ENCODE peak calls at places on chromosomes 6 and 20, in eight cellular contexts. J, F, T, L, V, Q, C and H are unnamed samples.

GRCh38 chr6:160013987-160014868 is 45.3 kb downstream of the IGF2R start:
- DNase-seq in C (no peak), J (no peak), T (no peak), V (no peak), F (no peak), Q (peak), L (no peak), H (no peak)

GRCh38 chr6:150142657-150143501 is at the start of gene PPP1R14C:
- DNase-seq in Q (peak), F (no peak), C (peak), V (no peak), T (no peak), J (no peak), L (peak), H (peak)

GRCh38 chr6:113464536-113464935 is 392.6 kb upstream of the MARCKS start:
- DNase-seq in V (no peak), Q (no peak), J (no peak), L (no peak), T (no peak), C (no peak), F (no peak), H (no peak)

GRCh38 chr20:6700563-6701328 is 66.7 kb upstream of the BMP2 start:
- DNase-seq in L (no peak), Q (no peak), J (no peak), V (peak), F (no peak), C (peak), T (no peak), H (peak)

GRCh38 chr20:32522775-32523612 is 62.1 kb downstream of the NOL4L start:
- DNase-seq in F (no peak), T (no peak), L (peak), V (no peak), J (peak), C (no peak), Q (peak), H (peak)

GRCh38 chr6:114446342-114446741 is 103.5 kb upstream of the HS3ST5 start:
- DNase-seq in Q (no peak), L (no peak), C (no peak), J (no peak), V (no peak), T (no peak), F (no peak), H (no peak)

GRCh38 chr6:111096246-111096645 is 8.9 kb downstream of the SLC16A10 start:
- DNase-seq in T (peak), L (peak), V (no peak), C (no peak), J (peak), Q (peak), F (no peak), H (no peak)

GRCh38 chr6:125808060-125808459 is 17.3 kb downstream of the NCOA7 start:
- DNase-seq in V (no peak), L (no peak), T (no peak), Q (no peak), F (no peak), J (no peak), C (no peak), H (no peak)

GRCh38 chr6:167247814-167248595 is 43.1 kb upstream of the UNC93A start:
- DNase-seq in Q (no peak), T (no peak), F (no peak), L (no peak), J (no peak), C (no peak), V (no peak), H (no peak)

GRCh38 chr6:117547688-117548621 is 54.4 kb downstream of the GOPC start:
- DNase-seq in Q (peak), F (no peak), J (no peak), C (peak), L (peak), T (peak), V (peak), H (peak)

GRCh38 chr6:151209071-151209831 is 30.5 kb upstream of the AKAP12 start:
- DNase-seq in L (peak), T (no peak), C (no peak), V (no peak), Q (no peak), F (no peak), J (peak), H (no peak)

GRCh38 chr6:1077822-1078221 is 234.1 kb upstream of the FOXQ1 start:
- DNase-seq in L (no peak), F (no peak), J (no peak), C (no peak), T (no peak), V (no peak), Q (no peak), H (no peak)

GRCh38 chr6:99344289-99344688 is 5.2 kb downstream of the FAXC start:
- DNase-seq in C (no peak), F (no peak), J (no peak), L (no peak), V (no peak), Q (no peak), T (no peak), H (no peak)

GRCh38 chr20:63435552-63435951 is 36.9 kb downstream of the KCNQ2 start:
- DNase-seq in Q (no peak), C (no peak), J (no peak), L (no peak), V (no peak), T (no peak), F (no peak), H (no peak)

GRCh38 chr6:35664945-35665344 is 23.8 kb downstream of the FKBP5 start:
- DNase-seq in J (no peak), V (no peak), T (no peak), C (no peak), F (no peak), L (no peak), Q (no peak), H (no peak)

GRCh38 chr6:127154509-127154908 is 36.0 kb downstream of the RSPO3 start:
- DNase-seq in L (no peak), T (no peak), Q (no peak), C (no peak), F (no peak), J (no peak), V (no peak), H (no peak)

GRCh38 chr6:63426844-63427243 is 107.1 kb upstream of the LGSN start:
- DNase-seq in L (no peak), V (no peak), T (no peak), F (no peak), C (no peak), Q (no peak), J (no peak), H (no peak)

GRCh38 chr6:28207244-28208179 is 17.6 kb upstream of the ZSCAN9 start:
- DNase-seq in F (no peak), T (no peak), C (peak), L (no peak), V (no peak), Q (peak), J (no peak), H (no peak)

GRCh38 chr20:23629017-23629541 is 8.7 kb downstream of the CST3 start:
- DNase-seq in L (no peak), V (no peak), F (no peak), J (no peak), C (peak), T (no peak), Q (no peak), H (no peak)